ENCODE peak calls at places on chromosomes 5 and 9, in eight cellular contexts. P is NCI-H748 treated with DMSO at 0.1 percent for 48 hours, T is GM04503, E is Ammon's horn, G is AG08396, V is AG10803, S is NCI-H1694, A is nephron progenitor cell. M is an unnamed sample.

GRCh38 chr5:58542709-58543108 is 40.2 kb upstream of the RAB3C start:
- DNase-seq in P (no peak), T (no peak), E (no peak), G (no peak), V (no peak), S (no peak), A (no peak), M (no peak)

GRCh38 chr5:96017951-96018350 is 56.3 kb upstream of the ELL2 start:
- DNase-seq in P (no peak), T (peak; percentile 76), E (no peak), G (peak; percentile 21), V (peak; percentile 94), S (no peak), A (no peak), M (no peak)

GRCh38 chr9:85960688-85961093 is 19.7 kb downstream of the NAA35 start:
- DNase-seq in P (peak; percentile 29), T (no peak), E (no peak), G (peak; percentile 5), V (no peak), S (no peak), A (no peak), M (peak; percentile 28)

GRCh38 chr9:79572891-79573696 is 1.3 kb downstream of the TLE4 start:
- DNase-seq in P (no peak), T (no peak), E (peak; percentile 45), G (peak; percentile 56), V (no peak), S (no peak), A (peak; percentile 62), M (no peak)

GRCh38 chr5:395156-395920 is 47.6 kb upstream of the EXOC3 start:
- DNase-seq in P (no peak), T (peak; percentile 94), E (no peak), G (peak; percentile 88), V (peak; percentile 97), S (no peak), A (no peak), M (no peak)

GRCh38 chr9:122239722-122240121 is 11.0 kb upstream of the LHX6 start:
- DNase-seq in P (no peak), T (no peak), E (peak; percentile 37), G (no peak), V (no peak), S (no peak), A (no peak), M (peak; percentile 29)

GRCh38 chr9:123364241-123364824 is 8.3 kb downstream of the CRB2 start:
- DNase-seq in P (no peak), T (no peak), E (peak; percentile 86), G (peak; percentile 67), V (peak; percentile 25), S (no peak), A (no peak), M (no peak)

GRCh38 chr9:113770396-113770795 is 105.7 kb upstream of the ZNF618 start:
- DNase-seq in P (no peak), T (no peak), E (no peak), G (no peak), V (no peak), S (no peak), A (no peak), M (no peak)

GRCh38 chr5:159533197-159533596 is 202.9 kb upstream of the IL12B start:
- DNase-seq in P (no peak), T (no peak), E (no peak), G (peak; percentile 48), V (peak; percentile 63), S (no peak), A (no peak), M (no peak)